ENCODE peak calls at places on chromosome 1, in seven cellular contexts. Z, G, S, W, E, T and B are unnamed samples.

GRCh38 chr1:151199860-151200581 is 1.7 kb downstream of the PIP5K1A start:
- DNase-seq in T (no peak), W (peak), G (peak), E (peak), S (no peak), Z (peak), B (no peak)

GRCh38 chr1:93352376-93352775 is 6.7 kb downstream of the DR1 start:
- DNase-seq in E (no peak), S (no peak), W (no peak), Z (no peak), T (no peak), G (no peak), B (no peak)

GRCh38 chr1:150024156-150024555 is 13.6 kb upstream of the OTUD7B start:
- DNase-seq in E (no peak), Z (no peak), G (no peak), W (no peak), S (no peak), T (no peak), B (no peak)

GRCh38 chr1:76075877-76076276 is 1.3 kb downstream of the ST6GALNAC3 start:
- DNase-seq in S (no peak), E (peak), T (no peak), W (no peak), Z (peak), G (peak), B (no peak)

GRCh38 chr1:205512059-205513045 is 7.9 kb downstream of the CDK18 start:
- DNase-seq in E (no peak), W (peak), Z (peak), T (peak), G (no peak), S (no peak), B (no peak)

GRCh38 chr1:206824327-206824726 is 41.1 kb upstream of the IL20 start:
- DNase-seq in G (no peak), S (no peak), W (no peak), T (no peak), E (peak), Z (no peak), B (no peak)

GRCh38 chr1:66356605-66357004 is 177.3 kb upstream of the SGIP1 start:
- DNase-seq in G (no peak), S (no peak), W (no peak), T (no peak), E (no peak), Z (no peak), B (no peak)

GRCh38 chr1:180027949-180028445 is 73.4 kb downstream of the CEP350 start:
- DNase-seq in W (no peak), S (no peak), Z (peak), G (peak), T (no peak), E (peak), B (no peak)

GRCh38 chr1:54979327-54979891 is 1.0 kb upstream of the TMEM61 start:
- DNase-seq in Z (peak), T (no peak), G (no peak), E (no peak), S (no peak), W (no peak), B (no peak)

GRCh38 chr1:76264642-76265041 is 190.1 kb downstream of the ST6GALNAC3 start:
- DNase-seq in S (no peak), Z (no peak), W (no peak), G (no peak), T (no peak), E (no peak), B (no peak)

GRCh38 chr1:22678522-22678896 is 25.5 kb downstream of the C1QB start:
- DNase-seq in T (no peak), Z (no peak), S (no peak), G (no peak), W (no peak), E (no peak), B (no peak)

GRCh38 chr1:12031039-12031980 is 12.0 kb downstream of the MIIP start:
- DNase-seq in Z (peak), T (no peak), G (no peak), E (peak), S (no peak), W (no peak), B (peak)

GRCh38 chr1:180975551-180975950 is 47.1 kb downstream of the STX6 start:
- DNase-seq in S (no peak), G (peak), E (peak), W (no peak), T (no peak), Z (no peak), B (no peak)

GRCh38 chr1:59291566-59291965 is 5.3 kb upstream of the FGGY start:
- DNase-seq in G (no peak), W (no peak), E (no peak), Z (no peak), T (no peak), S (no peak), B (no peak)

GRCh38 chr1:228361314-228362140 is 45.1 kb downstream of the TRIM11 start:
- DNase-seq in G (no peak), T (no peak), E (no peak), W (no peak), Z (no peak), S (no peak), B (no peak)

GRCh38 chr1:204359131-204359473 is 627 bp downstream of the PLEKHA6 start:
- DNase-seq in E (no peak), Z (peak), G (no peak), S (no peak), W (no peak), T (no peak), B (no peak)

GRCh38 chr1:41657679-41658078 is 173.2 kb upstream of the EDN2 start:
- DNase-seq in Z (no peak), W (no peak), T (no peak), S (peak), E (no peak), G (no peak), B (no peak)

GRCh38 chr1:7670334-7671145 is 100.6 kb upstream of the VAMP3 start:
- DNase-seq in Z (no peak), G (no peak), W (peak), T (no peak), S (no peak), E (peak), B (peak)

GRCh38 chr1:12810691-12811408 is 19.7 kb downstream of the PRAMEF1 start:
- DNase-seq in S (no peak), T (no peak), G (no peak), Z (peak), E (peak), W (no peak), B (no peak)

GRCh38 chr1:57206038-57206437 is 217.8 kb downstream of the DAB1 start:
- DNase-seq in G (no peak), E (no peak), S (no peak), Z (no peak), T (no peak), W (no peak), B (no peak)

GRCh38 chr1:17013598-17014320 is 2.0 kb upstream of the ATP13A2 start:
- DNase-seq in S (no peak), W (no peak), E (no peak), Z (no peak), G (no peak), T (no peak), B (no peak)

GRCh38 chr1:168483531-168483930 is 60.3 kb downstream of the XCL2 start:
- DNase-seq in E (peak), T (no peak), W (no peak), S (no peak), Z (peak), G (peak), B (no peak)

GRCh38 chr1:92949937-92950817 is 11.1 kb downstream of the DIPK1A start:
- DNase-seq in G (peak), Z (peak), S (no peak), W (no peak), T (no peak), E (peak), B (no peak)

GRCh38 chr1:42952353-42953001 is 6.2 kb downstream of the SLC2A1 start:
- DNase-seq in E (no peak), S (no peak), Z (no peak), W (no peak), T (no peak), G (peak), B (no peak)